ENCODE peak calls at places on chromosomes 13 and 19, in ten cellular contexts. H, B, C, I, R, A, F, K, S and W are unnamed samples.

GRCh38 chr13:106398289-106398688 is 137.2 kb downstream of the EFNB2 start:
- DNase-seq in H (no peak), B (no peak), C (no peak), I (no peak), R (no peak), A (no peak), F (no peak), K (no peak), S (no peak), W (no peak)

GRCh38 chr19:1507192-1507660 is 5.6 kb downstream of the ADAMTSL5 start:
- DNase-seq in H (no peak), B (no peak), C (no peak), I (no peak), R (no peak), A (no peak), F (no peak), K (no peak), S (no peak), W (no peak)

GRCh38 chr13:48962281-48962680 is 13.4 kb upstream of the FNDC3A start:
- DNase-seq in H (no peak), B (no peak), C (no peak), I (no peak), R (no peak), A (no peak), F (no peak), K (no peak), S (no peak), W (no peak)

GRCh38 chr19:35935911-35936737 is at the start of gene LRFN3:
- DNase-seq in H (peak; percentile 44), B (no peak), C (peak; percentile 81), I (peak; percentile 89), R (peak; percentile 81), A (peak; percentile 81), F (no peak), K (no peak), S (peak; percentile 14), W (no peak)

GRCh38 chr19:38665219-38665931 is 17.9 kb downstream of the ACTN4 start:
- DNase-seq in H (no peak), B (no peak), C (no peak), I (no peak), R (no peak), A (no peak), F (no peak), K (no peak), S (no peak), W (no peak)

GRCh38 chr19:46761418-46761831 is 15.2 kb upstream of the STRN4 start:
- DNase-seq in H (no peak), B (no peak), C (no peak), I (no peak), R (no peak), A (no peak), F (no peak), K (peak; percentile 66), S (peak; percentile 75), W (no peak)

GRCh38 chr13:56019606-56020005 is 1121.1 kb upstream of the PRR20A start:
- DNase-seq in H (no peak), B (no peak), C (no peak), I (no peak), R (no peak), A (no peak), F (no peak), K (no peak), S (no peak), W (peak; percentile 63)

GRCh38 chr19:7916137-7916907 is 1.7 kb downstream of the TGFBR3L start:
- DNase-seq in H (no peak), B (no peak), C (peak; percentile 50), I (no peak), R (peak; percentile 60), A (peak; percentile 67), F (no peak), K (no peak), S (no peak), W (peak; percentile 89)

GRCh38 chr13:41306271-41307150 is 4.6 kb upstream of the NAA16 start:
- DNase-seq in H (no peak), B (no peak), C (no peak), I (no peak), R (no peak), A (no peak), F (no peak), K (no peak), S (peak; percentile 28), W (no peak)

GRCh38 chr19:13004273-13004672 is 9.0 kb downstream of the NFIX start:
- DNase-seq in H (no peak), B (no peak), C (peak; percentile 66), I (no peak), R (no peak), A (no peak), F (no peak), K (no peak), S (no peak), W (no peak)

GRCh38 chr19:13002970-13003540 is 7.8 kb downstream of the NFIX start:
- DNase-seq in H (no peak), B (no peak), C (no peak), I (no peak), R (no peak), A (no peak), F (no peak), K (no peak), S (no peak), W (no peak)

GRCh38 chr19:13001166-13001501 is 5.9 kb downstream of the NFIX start:
- DNase-seq in H (no peak), B (no peak), C (no peak), I (no peak), R (no peak), A (no peak), F (no peak), K (no peak), S (no peak), W (no peak)

GRCh38 chr19:13001502-13002388 is 6.5 kb downstream of the NFIX start:
- DNase-seq in H (no peak), B (no peak), C (peak; percentile 52), I (peak; percentile 77), R (no peak), A (no peak), F (no peak), K (no peak), S (no peak), W (no peak)

DNA sequence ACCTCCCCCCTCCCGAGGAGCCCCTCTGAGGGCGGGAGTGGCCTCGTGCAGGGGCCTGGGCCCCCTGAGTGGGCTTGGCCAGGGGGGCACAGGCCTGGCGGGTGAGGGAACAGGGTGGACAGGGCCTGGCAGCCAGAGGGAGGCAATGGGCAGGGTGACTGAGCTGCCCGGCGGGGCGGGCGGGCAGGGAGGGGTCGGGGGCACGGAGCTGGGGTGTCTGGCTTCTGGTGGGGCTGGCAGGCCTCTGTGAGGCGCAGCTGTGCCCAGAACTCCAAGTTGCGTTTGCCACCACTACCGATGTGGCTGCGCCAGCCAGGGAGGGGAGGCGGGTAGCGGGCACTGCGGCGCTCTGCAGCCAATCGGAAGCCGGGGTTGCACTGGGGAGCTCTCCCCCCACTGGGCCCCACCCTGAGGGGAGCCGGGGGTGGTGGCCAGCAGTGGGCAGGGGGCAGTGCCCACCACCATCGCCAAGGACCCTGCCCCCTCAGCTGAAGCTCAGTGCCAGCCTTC is 7.2 kb downstream of the NFIX start:
- DNase-seq in H (no peak), B (no peak), C (no peak), I (no peak), R (no peak), A (no peak), F (no peak), K (no peak), S (no peak), W (no peak)
- TF ChIP-seq CTCF in H (no peak), B (no peak), C (no peak), I (no peak), R (no peak), A (peak; percentile 7), F (no peak), K (no peak), S (peak; percentile 15), W (no peak)

DNA sequence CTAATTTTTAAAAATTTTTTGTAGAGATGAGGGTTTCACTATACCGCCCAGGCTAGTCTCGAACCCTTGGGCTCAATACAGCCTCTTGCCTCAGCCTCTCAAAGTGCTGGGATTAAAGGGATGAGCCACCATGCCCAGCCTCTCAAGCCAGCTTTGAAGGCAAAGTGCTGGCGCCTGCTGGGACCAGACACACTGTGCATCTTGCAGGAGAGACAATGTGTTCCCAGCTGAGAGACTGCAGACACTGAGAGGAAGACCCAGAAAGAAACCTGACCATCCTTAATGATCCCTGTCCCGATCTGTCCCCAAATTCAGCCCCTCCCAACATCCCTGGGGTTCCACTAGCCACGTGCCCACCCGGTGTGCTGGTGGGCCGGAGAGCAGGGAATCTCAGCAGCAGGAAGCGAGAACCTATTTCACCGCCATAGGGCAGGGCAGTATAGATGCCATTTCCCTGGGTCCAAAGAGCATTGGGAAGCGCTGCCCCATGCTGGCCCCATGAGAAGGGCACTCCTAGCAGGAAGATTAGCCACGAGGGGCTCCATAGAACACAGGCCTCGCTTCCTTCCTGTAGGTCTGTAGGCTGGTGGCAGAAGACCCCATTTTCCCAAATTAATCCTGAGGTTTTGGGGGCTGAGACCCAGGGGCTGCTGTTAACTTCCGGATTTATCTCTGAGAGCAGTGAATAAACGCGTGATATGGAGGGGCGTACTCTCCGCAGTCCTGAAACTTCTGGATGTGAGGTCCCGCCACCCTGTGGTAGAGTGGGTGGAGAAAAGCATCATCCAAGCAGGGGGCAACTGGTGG is 968 bp downstream of the RAVER1 start:
- DNase-seq in H (no peak), B (no peak), C (peak; percentile 71), I (no peak), R (no peak), A (no peak), F (no peak), K (no peak), S (no peak), W (no peak)
- TF ChIP-seq CTCF in H (no peak), B (peak; percentile 7), C (no peak), I (no peak), R (no peak), A (no peak), F (peak; percentile 20), K (peak; percentile 10), S (peak; percentile 12), W (peak; percentile 55)

DNA sequence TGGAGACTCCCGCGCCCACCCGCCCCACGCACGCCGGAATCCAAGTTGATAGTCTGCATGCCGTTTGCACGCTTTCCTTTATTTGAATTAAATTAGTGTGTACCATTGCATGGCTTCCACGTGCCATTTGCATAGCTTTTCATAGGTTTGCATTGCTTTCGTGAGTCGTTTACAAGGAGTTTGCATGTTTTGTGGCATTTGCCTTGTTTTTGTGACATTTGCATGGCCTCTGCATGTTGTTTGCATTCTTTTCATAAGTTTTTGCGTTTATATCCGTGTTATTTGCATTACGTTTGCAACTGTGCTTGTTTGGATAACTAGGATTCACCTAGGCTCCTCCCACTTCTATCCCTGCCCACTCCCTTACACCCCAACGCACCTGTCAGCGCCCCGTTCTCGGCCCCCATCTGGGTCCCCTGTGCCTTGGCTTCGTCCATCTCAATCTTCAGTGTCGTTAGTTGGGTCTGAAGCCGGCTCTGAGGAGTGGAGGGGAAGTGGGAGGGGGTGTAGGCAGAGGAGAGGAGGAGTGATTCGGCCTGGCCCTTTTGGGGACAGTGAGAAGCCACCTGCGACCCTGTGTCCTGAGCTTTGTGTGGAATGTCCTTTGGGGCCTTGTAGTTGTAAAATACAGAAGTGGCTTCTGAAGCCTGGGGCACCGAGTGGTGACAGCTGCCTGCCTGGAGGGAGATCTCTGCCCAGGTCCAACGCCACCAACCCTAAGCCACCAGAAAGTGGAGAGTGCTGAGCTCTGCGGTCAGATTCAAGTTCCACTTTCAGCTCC is 2.4 kb downstream of the CCDC194 start:
- DNase-seq in H (no peak), B (no peak), C (peak; percentile 52), I (no peak), R (peak; percentile 28), A (no peak), F (no peak), K (no peak), S (no peak), W (no peak)
- TF ChIP-seq CTCF in H (no peak), B (no peak), C (no peak), I (no peak), R (no peak), A (no peak), F (no peak), K (no peak), S (no peak), W (peak; percentile 43)

GRCh38 chr19:48873476-48874308 is 1.5 kb downstream of the PPP1R15A start:
- DNase-seq in H (no peak), B (no peak), C (no peak), I (peak; percentile 72), R (no peak), A (no peak), F (no peak), K (no peak), S (no peak), W (no peak)
- TF ChIP-seq CTCF in H (no peak), B (no peak), C (no peak), I (no peak), R (no peak), A (no peak), F (no peak), K (no peak), S (no peak), W (no peak)